ENCODE peak calls at places on chromosomes 6 and 20, in four cellular contexts. P is CD4-positive, CD25-positive, alpha-beta regulatory T cell; I is T-helper 9 cell; H is naive thymus-derived CD8-positive, alpha-beta T cell. E is an unnamed sample.

GRCh38 chr20:38805958-38806854 is 709 bp downstream of the PPP1R16B start:
- DNase-seq in P (peak; percentile 52), I (peak; percentile 43), H (peak; percentile 58), E (peak; percentile 37)

GRCh38 chr6:85126448-85127178 is 323.3 kb upstream of the NT5E start:
- DNase-seq in P (no peak), I (no peak), H (no peak), E (no peak)

GRCh38 chr20:22581437-22582385 is 2.7 kb downstream of the FOXA2 start:
- DNase-seq in P (no peak), I (no peak), H (no peak), E (no peak)

GRCh38 chr20:54056762-54057639 is 13.4 kb downstream of the BCAS1 start:
- DNase-seq in P (no peak), I (no peak), H (no peak), E (no peak)

GRCh38 chr6:63319911-63320310 is at the start of gene LGSN:
- DNase-seq in P (no peak), I (no peak), H (no peak), E (no peak)

GRCh38 chr6:121533321-121533841 is 97.9 kb downstream of the GJA1 start:
- DNase-seq in P (no peak), I (no peak), H (no peak), E (no peak)

GRCh38 chr20:37651932-37652331 is 41.9 kb upstream of the CTNNBL1 start:
- DNase-seq in P (peak; percentile 25), I (no peak), H (peak; percentile 9), E (no peak)

GRCh38 chr6:125486881-125487280 is 185.1 kb upstream of the HDDC2 start:
- DNase-seq in P (no peak), I (no peak), H (no peak), E (no peak)

GRCh38 chr6:13334953-13335352 is 6.6 kb upstream of the TBC1D7 start:
- DNase-seq in P (no peak), I (no peak), H (no peak), E (no peak)

GRCh38 chr6:135935951-135936601 is 84.6 kb downstream of the PDE7B start:
- DNase-seq in P (no peak), I (no peak), H (no peak), E (no peak)

GRCh38 chr6:31836676-31837611 is 9.4 kb downstream of the HSPA1B start:
- DNase-seq in P (peak; percentile 50), I (no peak), H (no peak), E (no peak)

GRCh38 chr6:32982084-32982701 is 13.8 kb downstream of the BRD2 start:
- DNase-seq in P (peak; percentile 20), I (no peak), H (no peak), E (no peak)

GRCh38 chr6:7471171-7471570 is 70.3 kb upstream of the DSP start:
- DNase-seq in P (no peak), I (no peak), H (no peak), E (no peak)

GRCh38 chr6:117840541-117840983 is 66.5 kb upstream of the SLC35F1 start:
- DNase-seq in P (peak; percentile 25), I (no peak), H (no peak), E (no peak)

GRCh38 chr6:104855507-104855906 is 4.2 kb downstream of the HACE1 start:
- DNase-seq in P (no peak), I (no peak), H (no peak), E (no peak)

GRCh38 chr20:33694666-33695065 is 8.5 kb upstream of the E2F1 start:
- DNase-seq in P (no peak), I (no peak), H (no peak), E (no peak)

GRCh38 chr20:46803446-46804020 is 91.1 kb upstream of the EYA2 start:
- DNase-seq in P (no peak), I (no peak), H (no peak), E (no peak)

GRCh38 chr20:25252686-25253421 is 5.0 kb downstream of the PYGB start:
- DNase-seq in P (no peak), I (no peak), H (no peak), E (no peak)

GRCh38 chr20:63056236-63057132 is 49.7 kb upstream of the BHLHE23 start:
- DNase-seq in P (peak; percentile 23), I (peak; percentile 47), H (peak; percentile 50), E (peak; percentile 19)

GRCh38 chr6:157879873-157880254 is 56.8 kb downstream of the SNX9 start:
- DNase-seq in P (no peak), I (no peak), H (no peak), E (no peak)

GRCh38 chr20:63750807-63751470 is 11.4 kb downstream of the SLC2A4RG start:
- DNase-seq in P (peak; percentile 90), I (peak; percentile 45), H (peak; percentile 71), E (peak; percentile 44)

GRCh38 chr6:150813993-150814359 is 51.5 kb upstream of the MTHFD1L start:
- DNase-seq in P (peak; percentile 17), I (no peak), H (no peak), E (no peak)

GRCh38 chr20:761418-762381 is 6.6 kb downstream of the SLC52A3 start:
- DNase-seq in P (no peak), I (no peak), H (no peak), E (no peak)

GRCh38 chr6:11328613-11329247 is 96.3 kb upstream of the NEDD9 start:
- DNase-seq in P (no peak), I (no peak), H (no peak), E (no peak)

GRCh38 chr6:145829102-145829501 is 14.5 kb upstream of the FBXO30 start:
- DNase-seq in P (no peak), I (no peak), H (no peak), E (no peak)

GRCh38 chr20:1426231-1426849 is 33.5 kb upstream of the FKBP1A start:
- DNase-seq in P (no peak), I (no peak), H (no peak), E (no peak)

GRCh38 chr20:3811421-3812258 is 8.7 kb upstream of the AP5S1 start:
- DNase-seq in P (peak; percentile 98), I (peak; percentile 87), H (peak; percentile 92), E (peak; percentile 81)

E was measured in activated T-helper 2 cell treated with anti-CD3 and anti-CD28 coated beads, Interferon-gamma antibody, Interleukin-2, Interleukin-4, amounts not matched to agents 10 μg/mL and 5 μg/mL and 100 μg/mL, durations not matched to agents 14 hours and 24 hours and 36 hours.